ENCODE peak calls at places on chromosome 3, in ten cellular contexts. One of them, this sample, is unnamed.
A peak's percentile ranks its signal among the peaks of the same experiment; 100 is the strongest.

GRCh38 chr3:138103466-138103865 is 11.9 kb downstream of the DZIP1L start:
- DNase-seq in Daoy: no peak
- DNase-seq in HFFc6: no peak
- DNase-seq in activated CD4-positive, alpha-beta T cell treated with anti-CD3 and anti-CD28 coated beads, Interleukin-2, amount 10 ng/mL, durations not matched to agents 7 days and 5 days: no peak
- DNase-seq in upper lobe of right lung: no peak
- DNase-seq in CD8-positive, alpha-beta memory T cell: no peak
- DNase-seq in mesothelial cell of epicardium: no peak
- DNase-seq in Panc1: no peak
- DNase-seq in GM04504: no peak
- DNase-seq in NCI-H82: no peak
- DNase-seq in this sample: no peak

GRCh38 chr3:160400048-160400630 is 689 bp downstream of the SMC4 start:
- DNase-seq in Daoy: peak; percentile 56
- DNase-seq in HFFc6: peak; percentile 28
- DNase-seq in activated CD4-positive, alpha-beta T cell treated with anti-CD3 and anti-CD28 coated beads, Interleukin-2, amount 10 ng/mL, durations not matched to agents 7 days and 5 days: peak; percentile 52
- DNase-seq in upper lobe of right lung: peak; percentile 78
- DNase-seq in CD8-positive, alpha-beta memory T cell: no peak
- DNase-seq in mesothelial cell of epicardium: no peak
- DNase-seq in Panc1: no peak
- DNase-seq in GM04504: no peak
- DNase-seq in NCI-H82: peak; percentile 72
- DNase-seq in this sample: peak; percentile 68

GRCh38 chr3:171165499-171165921 is 139.0 kb upstream of the SLC2A2 start:
- DNase-seq in Daoy: no peak
- DNase-seq in HFFc6: no peak
- DNase-seq in activated CD4-positive, alpha-beta T cell treated with anti-CD3 and anti-CD28 coated beads, Interleukin-2, amount 10 ng/mL, durations not matched to agents 7 days and 5 days: no peak
- DNase-seq in upper lobe of right lung: no peak
- DNase-seq in CD8-positive, alpha-beta memory T cell: no peak
- DNase-seq in mesothelial cell of epicardium: no peak
- DNase-seq in Panc1: no peak
- DNase-seq in GM04504: no peak
- DNase-seq in NCI-H82: no peak
- DNase-seq in this sample: no peak

GRCh38 chr3:129794319-129795201 is 99.0 kb downstream of the TMCC1 start:
- DNase-seq in Daoy: peak; percentile 88
- DNase-seq in HFFc6: no peak
- DNase-seq in activated CD4-positive, alpha-beta T cell treated with anti-CD3 and anti-CD28 coated beads, Interleukin-2, amount 10 ng/mL, durations not matched to agents 7 days and 5 days: peak; percentile 11
- DNase-seq in upper lobe of right lung: peak; percentile 88
- DNase-seq in CD8-positive, alpha-beta memory T cell: peak; percentile 2
- DNase-seq in mesothelial cell of epicardium: peak; percentile 27
- DNase-seq in Panc1: peak; percentile 30
- DNase-seq in GM04504: no peak
- DNase-seq in NCI-H82: peak; percentile 80
- DNase-seq in this sample: peak; percentile 84

GRCh38 chr3:71453319-71453718 is 130.2 kb downstream of the FOXP1 start:
- DNase-seq in Daoy: no peak
- DNase-seq in HFFc6: no peak
- DNase-seq in activated CD4-positive, alpha-beta T cell treated with anti-CD3 and anti-CD28 coated beads, Interleukin-2, amount 10 ng/mL, durations not matched to agents 7 days and 5 days: no peak
- DNase-seq in upper lobe of right lung: no peak
- DNase-seq in CD8-positive, alpha-beta memory T cell: no peak
- DNase-seq in mesothelial cell of epicardium: no peak
- DNase-seq in Panc1: no peak
- DNase-seq in GM04504: no peak
- DNase-seq in NCI-H82: peak; percentile 66
- DNase-seq in this sample: no peak

GRCh38 chr3:170278632-170279031 is 56.4 kb downstream of the PRKCI start:
- DNase-seq in Daoy: no peak
- DNase-seq in HFFc6: no peak
- DNase-seq in activated CD4-positive, alpha-beta T cell treated with anti-CD3 and anti-CD28 coated beads, Interleukin-2, amount 10 ng/mL, durations not matched to agents 7 days and 5 days: no peak
- DNase-seq in upper lobe of right lung: no peak
- DNase-seq in CD8-positive, alpha-beta memory T cell: no peak
- DNase-seq in mesothelial cell of epicardium: no peak
- DNase-seq in Panc1: no peak
- DNase-seq in GM04504: no peak
- DNase-seq in NCI-H82: no peak
- DNase-seq in this sample: no peak

GRCh38 chr3:62923092-62923491 is 47.9 kb upstream of the CADPS start:
- DNase-seq in Daoy: no peak
- DNase-seq in HFFc6: no peak
- DNase-seq in activated CD4-positive, alpha-beta T cell treated with anti-CD3 and anti-CD28 coated beads, Interleukin-2, amount 10 ng/mL, durations not matched to agents 7 days and 5 days: no peak
- DNase-seq in upper lobe of right lung: no peak
- DNase-seq in CD8-positive, alpha-beta memory T cell: no peak
- DNase-seq in mesothelial cell of epicardium: no peak
- DNase-seq in Panc1: no peak
- DNase-seq in GM04504: no peak
- DNase-seq in NCI-H82: no peak
- DNase-seq in this sample: no peak

GRCh38 chr3:185582871-185583270 is 3.2 kb upstream of the SENP2 start:
- DNase-seq in Daoy: no peak
- DNase-seq in HFFc6: no peak
- DNase-seq in activated CD4-positive, alpha-beta T cell treated with anti-CD3 and anti-CD28 coated beads, Interleukin-2, amount 10 ng/mL, durations not matched to agents 7 days and 5 days: no peak
- DNase-seq in upper lobe of right lung: no peak
- DNase-seq in CD8-positive, alpha-beta memory T cell: no peak
- DNase-seq in mesothelial cell of epicardium: no peak
- DNase-seq in Panc1: no peak
- DNase-seq in GM04504: no peak
- DNase-seq in NCI-H82: no peak
- DNase-seq in this sample: no peak

GRCh38 chr3:171351676-171352075 is 108.5 kb downstream of the TNIK start:
- DNase-seq in Daoy: peak; percentile 96
- DNase-seq in HFFc6: peak; percentile 96
- DNase-seq in activated CD4-positive, alpha-beta T cell treated with anti-CD3 and anti-CD28 coated beads, Interleukin-2, amount 10 ng/mL, durations not matched to agents 7 days and 5 days: no peak
- DNase-seq in upper lobe of right lung: no peak
- DNase-seq in CD8-positive, alpha-beta memory T cell: no peak
- DNase-seq in mesothelial cell of epicardium: no peak
- DNase-seq in Panc1: no peak
- DNase-seq in GM04504: peak; percentile 88
- DNase-seq in NCI-H82: no peak
- DNase-seq in this sample: no peak

GRCh38 chr3:76679510-76679909 is 360.4 kb upstream of the ROBO2 start:
- DNase-seq in Daoy: no peak
- DNase-seq in HFFc6: no peak
- DNase-seq in activated CD4-positive, alpha-beta T cell treated with anti-CD3 and anti-CD28 coated beads, Interleukin-2, amount 10 ng/mL, durations not matched to agents 7 days and 5 days: no peak
- DNase-seq in upper lobe of right lung: no peak
- DNase-seq in CD8-positive, alpha-beta memory T cell: no peak
- DNase-seq in mesothelial cell of epicardium: no peak
- DNase-seq in Panc1: no peak
- DNase-seq in GM04504: no peak
- DNase-seq in NCI-H82: peak; percentile 5
- DNase-seq in this sample: no peak

GRCh38 chr3:129694228-129694627 is 87.8 kb upstream of the PLXND1 start:
- DNase-seq in Daoy: no peak
- DNase-seq in HFFc6: no peak
- DNase-seq in activated CD4-positive, alpha-beta T cell treated with anti-CD3 and anti-CD28 coated beads, Interleukin-2, amount 10 ng/mL, durations not matched to agents 7 days and 5 days: no peak
- DNase-seq in upper lobe of right lung: no peak
- DNase-seq in CD8-positive, alpha-beta memory T cell: no peak
- DNase-seq in mesothelial cell of epicardium: no peak
- DNase-seq in Panc1: no peak
- DNase-seq in GM04504: no peak
- DNase-seq in NCI-H82: no peak
- DNase-seq in this sample: no peak

GRCh38 chr3:131453536-131453935 is 49.2 kb downstream of the MRPL3 start:
- DNase-seq in Daoy: no peak
- DNase-seq in HFFc6: no peak
- DNase-seq in activated CD4-positive, alpha-beta T cell treated with anti-CD3 and anti-CD28 coated beads, Interleukin-2, amount 10 ng/mL, durations not matched to agents 7 days and 5 days: no peak
- DNase-seq in upper lobe of right lung: no peak
- DNase-seq in CD8-positive, alpha-beta memory T cell: no peak
- DNase-seq in mesothelial cell of epicardium: no peak
- DNase-seq in Panc1: no peak
- DNase-seq in GM04504: no peak
- DNase-seq in NCI-H82: no peak
- DNase-seq in this sample: no peak

GRCh38 chr3:139934557-139935070 is 371 bp upstream of the CLSTN2 start:
- DNase-seq in Daoy: peak; percentile 85
- DNase-seq in HFFc6: no peak
- DNase-seq in activated CD4-positive, alpha-beta T cell treated with anti-CD3 and anti-CD28 coated beads, Interleukin-2, amount 10 ng/mL, durations not matched to agents 7 days and 5 days: no peak
- DNase-seq in upper lobe of right lung: peak; percentile 65
- DNase-seq in CD8-positive, alpha-beta memory T cell: no peak
- DNase-seq in mesothelial cell of epicardium: no peak
- DNase-seq in Panc1: no peak
- DNase-seq in GM04504: no peak
- DNase-seq in NCI-H82: peak; percentile 94
- DNase-seq in this sample: peak; percentile 46

GRCh38 chr3:144877356-144877755 is 905.7 kb downstream of the DIPK2A start:
- DNase-seq in Daoy: no peak
- DNase-seq in HFFc6: no peak
- DNase-seq in activated CD4-positive, alpha-beta T cell treated with anti-CD3 and anti-CD28 coated beads, Interleukin-2, amount 10 ng/mL, durations not matched to agents 7 days and 5 days: no peak
- DNase-seq in upper lobe of right lung: no peak
- DNase-seq in CD8-positive, alpha-beta memory T cell: no peak
- DNase-seq in mesothelial cell of epicardium: no peak
- DNase-seq in Panc1: no peak
- DNase-seq in GM04504: no peak
- DNase-seq in NCI-H82: no peak
- DNase-seq in this sample: no peak

GRCh38 chr3:115072265-115073008 is 74.7 kb downstream of the ZBTB20 start:
- DNase-seq in Daoy: no peak
- DNase-seq in HFFc6: peak; percentile 48
- DNase-seq in activated CD4-positive, alpha-beta T cell treated with anti-CD3 and anti-CD28 coated beads, Interleukin-2, amount 10 ng/mL, durations not matched to agents 7 days and 5 days: no peak
- DNase-seq in upper lobe of right lung: no peak
- DNase-seq in CD8-positive, alpha-beta memory T cell: no peak
- DNase-seq in mesothelial cell of epicardium: no peak
- DNase-seq in Panc1: no peak
- DNase-seq in GM04504: peak; percentile 44
- DNase-seq in NCI-H82: no peak
- DNase-seq in this sample: no peak

GRCh38 chr3:36944641-36945270 is at the start of gene TRANK1:
- DNase-seq in Daoy: peak; percentile 9
- DNase-seq in HFFc6: no peak
- DNase-seq in activated CD4-positive, alpha-beta T cell treated with anti-CD3 and anti-CD28 coated beads, Interleukin-2, amount 10 ng/mL, durations not matched to agents 7 days and 5 days: peak; percentile 80
- DNase-seq in upper lobe of right lung: peak; percentile 89
- DNase-seq in CD8-positive, alpha-beta memory T cell: peak; percentile 83
- DNase-seq in mesothelial cell of epicardium: no peak
- DNase-seq in Panc1: no peak
- DNase-seq in GM04504: no peak
- DNase-seq in NCI-H82: no peak
- DNase-seq in this sample: peak; percentile 84

GRCh38 chr3:124250053-124250452 is 258.1 kb upstream of the ROPN1 start:
- DNase-seq in Daoy: peak; percentile 46
- DNase-seq in HFFc6: no peak
- DNase-seq in activated CD4-positive, alpha-beta T cell treated with anti-CD3 and anti-CD28 coated beads, Interleukin-2, amount 10 ng/mL, durations not matched to agents 7 days and 5 days: no peak
- DNase-seq in upper lobe of right lung: no peak
- DNase-seq in CD8-positive, alpha-beta memory T cell: no peak
- DNase-seq in mesothelial cell of epicardium: no peak
- DNase-seq in Panc1: no peak
- DNase-seq in GM04504: no peak
- DNase-seq in NCI-H82: no peak
- DNase-seq in this sample: no peak

GRCh38 chr3:98556164-98557130 is 24.7 kb downstream of the GPR15 start:
- DNase-seq in Daoy: peak; percentile 92
- DNase-seq in HFFc6: no peak
- DNase-seq in activated CD4-positive, alpha-beta T cell treated with anti-CD3 and anti-CD28 coated beads, Interleukin-2, amount 10 ng/mL, durations not matched to agents 7 days and 5 days: peak; percentile 90
- DNase-seq in upper lobe of right lung: no peak
- DNase-seq in CD8-positive, alpha-beta memory T cell: no peak
- DNase-seq in mesothelial cell of epicardium: no peak
- DNase-seq in Panc1: no peak
- DNase-seq in GM04504: no peak
- DNase-seq in NCI-H82: no peak
- DNase-seq in this sample: no peak

GRCh38 chr3:25465266-25465860 is 37.3 kb downstream of the RARB start:
- DNase-seq in Daoy: no peak
- DNase-seq in HFFc6: no peak
- DNase-seq in activated CD4-positive, alpha-beta T cell treated with anti-CD3 and anti-CD28 coated beads, Interleukin-2, amount 10 ng/mL, durations not matched to agents 7 days and 5 days: no peak
- DNase-seq in upper lobe of right lung: no peak
- DNase-seq in CD8-positive, alpha-beta memory T cell: no peak
- DNase-seq in mesothelial cell of epicardium: no peak
- DNase-seq in Panc1: no peak
- DNase-seq in GM04504: no peak
- DNase-seq in NCI-H82: no peak
- DNase-seq in this sample: no peak

GRCh38 chr3:29186131-29186599 is 94.7 kb upstream of the RBMS3 start:
- DNase-seq in Daoy: peak; percentile 79
- DNase-seq in HFFc6: peak; percentile 97
- DNase-seq in activated CD4-positive, alpha-beta T cell treated with anti-CD3 and anti-CD28 coated beads, Interleukin-2, amount 10 ng/mL, durations not matched to agents 7 days and 5 days: no peak
- DNase-seq in upper lobe of right lung: no peak
- DNase-seq in CD8-positive, alpha-beta memory T cell: no peak
- DNase-seq in mesothelial cell of epicardium: no peak
- DNase-seq in Panc1: no peak
- DNase-seq in GM04504: peak; percentile 96
- DNase-seq in NCI-H82: no peak
- DNase-seq in this sample: no peak

GRCh38 chr3:193367868-193368267 is 10.7 kb downstream of the ATP13A5 start:
- DNase-seq in Daoy: no peak
- DNase-seq in HFFc6: no peak
- DNase-seq in activated CD4-positive, alpha-beta T cell treated with anti-CD3 and anti-CD28 coated beads, Interleukin-2, amount 10 ng/mL, durations not matched to agents 7 days and 5 days: no peak
- DNase-seq in upper lobe of right lung: no peak
- DNase-seq in CD8-positive, alpha-beta memory T cell: no peak
- DNase-seq in mesothelial cell of epicardium: no peak
- DNase-seq in Panc1: no peak
- DNase-seq in GM04504: no peak
- DNase-seq in NCI-H82: no peak
- DNase-seq in this sample: no peak

GRCh38 chr3:172562881-172563835 is 39.9 kb upstream of the TNFSF10 start:
- DNase-seq in Daoy: peak; percentile 62
- DNase-seq in HFFc6: peak; percentile 61
- DNase-seq in activated CD4-positive, alpha-beta T cell treated with anti-CD3 and anti-CD28 coated beads, Interleukin-2, amount 10 ng/mL, durations not matched to agents 7 days and 5 days: peak; percentile 28
- DNase-seq in upper lobe of right lung: no peak
- DNase-seq in CD8-positive, alpha-beta memory T cell: no peak
- DNase-seq in mesothelial cell of epicardium: no peak
- DNase-seq in Panc1: peak; percentile 58
- DNase-seq in GM04504: peak; percentile 73
- DNase-seq in NCI-H82: no peak
- DNase-seq in this sample: no peak

GRCh38 chr3:45026038-45026437 is at the start of gene CLEC3B:
- DNase-seq in Daoy: peak; percentile 34
- DNase-seq in HFFc6: peak; percentile 24
- DNase-seq in activated CD4-positive, alpha-beta T cell treated with anti-CD3 and anti-CD28 coated beads, Interleukin-2, amount 10 ng/mL, durations not matched to agents 7 days and 5 days: no peak
- DNase-seq in upper lobe of right lung: peak; percentile 65
- DNase-seq in CD8-positive, alpha-beta memory T cell: no peak
- DNase-seq in mesothelial cell of epicardium: no peak
- DNase-seq in Panc1: no peak
- DNase-seq in GM04504: peak; percentile 58
- DNase-seq in NCI-H82: no peak
- DNase-seq in this sample: peak; percentile 58

GRCh38 chr3:115348391-115348790 is 201.3 kb upstream of the ZBTB20 start:
- DNase-seq in Daoy: no peak
- DNase-seq in HFFc6: no peak
- DNase-seq in activated CD4-positive, alpha-beta T cell treated with anti-CD3 and anti-CD28 coated beads, Interleukin-2, amount 10 ng/mL, durations not matched to agents 7 days and 5 days: no peak
- DNase-seq in upper lobe of right lung: no peak
- DNase-seq in CD8-positive, alpha-beta memory T cell: no peak
- DNase-seq in mesothelial cell of epicardium: no peak
- DNase-seq in Panc1: no peak
- DNase-seq in GM04504: no peak
- DNase-seq in NCI-H82: peak; percentile 20
- DNase-seq in this sample: no peak

GRCh38 chr3:15989419-15989818 is 185.1 kb upstream of the GALNT15 start:
- DNase-seq in Daoy: no peak
- DNase-seq in HFFc6: peak; percentile 24
- DNase-seq in activated CD4-positive, alpha-beta T cell treated with anti-CD3 and anti-CD28 coated beads, Interleukin-2, amount 10 ng/mL, durations not matched to agents 7 days and 5 days: no peak
- DNase-seq in upper lobe of right lung: no peak
- DNase-seq in CD8-positive, alpha-beta memory T cell: no peak
- DNase-seq in mesothelial cell of epicardium: no peak
- DNase-seq in Panc1: no peak
- DNase-seq in GM04504: no peak
- DNase-seq in NCI-H82: no peak
- DNase-seq in this sample: no peak

GRCh38 chr3:126026761-126027160 is 57.2 kb downstream of the SLC41A3 start:
- DNase-seq in Daoy: no peak
- DNase-seq in HFFc6: no peak
- DNase-seq in activated CD4-positive, alpha-beta T cell treated with anti-CD3 and anti-CD28 coated beads, Interleukin-2, amount 10 ng/mL, durations not matched to agents 7 days and 5 days: no peak
- DNase-seq in upper lobe of right lung: peak; percentile 44
- DNase-seq in CD8-positive, alpha-beta memory T cell: no peak
- DNase-seq in mesothelial cell of epicardium: no peak
- DNase-seq in Panc1: no peak
- DNase-seq in GM04504: no peak
- DNase-seq in NCI-H82: no peak
- DNase-seq in this sample: no peak

GRCh38 chr3:38560284-38560683 is 64.1 kb downstream of the EXOG start:
- DNase-seq in Daoy: no peak
- DNase-seq in HFFc6: no peak
- DNase-seq in activated CD4-positive, alpha-beta T cell treated with anti-CD3 and anti-CD28 coated beads, Interleukin-2, amount 10 ng/mL, durations not matched to agents 7 days and 5 days: no peak
- DNase-seq in upper lobe of right lung: peak; percentile 30
- DNase-seq in CD8-positive, alpha-beta memory T cell: no peak
- DNase-seq in mesothelial cell of epicardium: no peak
- DNase-seq in Panc1: no peak
- DNase-seq in GM04504: no peak
- DNase-seq in NCI-H82: no peak
- DNase-seq in this sample: peak; percentile 9

GRCh38 chr3:130974201-130974600 is 52.4 kb downstream of the ASTE1 start:
- DNase-seq in Daoy: no peak
- DNase-seq in HFFc6: no peak
- DNase-seq in activated CD4-positive, alpha-beta T cell treated with anti-CD3 and anti-CD28 coated beads, Interleukin-2, amount 10 ng/mL, durations not matched to agents 7 days and 5 days: no peak
- DNase-seq in upper lobe of right lung: no peak
- DNase-seq in CD8-positive, alpha-beta memory T cell: no peak
- DNase-seq in mesothelial cell of epicardium: no peak
- DNase-seq in Panc1: no peak
- DNase-seq in GM04504: no peak
- DNase-seq in NCI-H82: no peak
- DNase-seq in this sample: no peak

This sample was measured in lower lobe of right lung.